ENCODE peak calls at places on chromosomes 7 and 10, in four cellular contexts. E, R, J and C are unnamed samples. For H3K27me3, the result is how much of the 10 kb centered on the place peaks cover.

GRCh38 chr10:99672884-99673283 is 13.6 kb downstream of the ENTPD7 start:
- DNase-seq in E (no peak), R (no peak), J (no peak), C (no peak)

GRCh38 chr7:2104716-2105115 is 128.0 kb downstream of the MAD1L1 start:
- DNase-seq in E (no peak), J (no peak), R (no peak), C (no peak)

GRCh38 chr7:80273327-80273726 is 138.7 kb downstream of the GNAI1 start:
- DNase-seq in J (no peak), E (no peak), R (no peak), C (no peak)

GRCh38 chr10:130403153-130403890 is 267.1 kb downstream of the GLRX3 start:
- DNase-seq in E (no peak), R (peak), J (peak), C (peak)

GRCh38 chr10:90779573-90779972 is 78.3 kb downstream of the HTR7 start:
- DNase-seq in R (no peak), E (peak), J (no peak), C (no peak)

GRCh38 chr10:78621183-78621789 is 447.5 kb upstream of the ZMIZ1 start:
- DNase-seq in R (no peak), J (peak), E (peak), C (no peak)

GRCh38 chr10:22322663-22323160 is 1.8 kb downstream of the BMI1 start:
- DNase-seq in J (no peak), R (no peak), E (peak), C (no peak)

GRCh38 chr10:114328876-114329275 is 75.4 kb downstream of the AFAP1L2 start:
- DNase-seq in J (no peak), E (no peak), R (no peak), C (no peak)

GRCh38 chr7:141649865-141650499 is 52.0 kb downstream of the DENND11 start:
- DNase-seq in R (peak), J (peak), E (peak), C (peak)

GRCh38 chr10:103554488-103555320 is 61.2 kb downstream of the NEURL1 start:
- DNase-seq in E (peak), R (no peak), J (peak), C (no peak)

GRCh38 chr10:22339761-22340361 is 5.4 kb upstream of the SPAG6 start:
- DNase-seq in E (peak), J (no peak), R (no peak), C (no peak)

GRCh38 chr7:108335264-108335918 is 120.8 kb downstream of the NRCAM start:
- DNase-seq in E (no peak), J (peak), R (no peak), C (no peak)

GRCh38 chr10:77837248-77837924 is 89.2 kb downstream of the DLG5 start:
- DNase-seq in J (no peak), E (peak), R (no peak), C (no peak)

GRCh38 chr7:94289071-94289470 is 105.6 kb upstream of the COL1A2 start:
- DNase-seq in R (peak), J (peak), E (peak), C (peak)

GRCh38 chr7:45001138-45001694 is 1.2 kb downstream of the CCM2 start:
- DNase-seq in J (peak), R (no peak), E (peak), C (no peak)

GRCh38 chr10:75410135-75410787 is 8.7 kb upstream of the ZNF503 start:
- DNase-seq in R (no peak), J (no peak), E (no peak), C (no peak)

GRCh38 chr10:17109475-17110207 is 20.0 kb downstream of the CUBN start:
- DNase-seq in J (no peak), E (peak), R (no peak), C (no peak)

GRCh38 chr7:26013551-26014083 is 138.4 kb upstream of the NFE2L3 start:
- DNase-seq in J (no peak), E (no peak), R (no peak), C (no peak)

GRCh38 chr7:36570508-36571219 is 153.6 kb downstream of the AOAH start:
- DNase-seq in E (no peak), R (no peak), J (no peak), C (no peak)

GRCh38 chr7:115227473-115228235 is 305.8 kb downstream of the MDFIC start:
- DNase-seq in J (no peak), E (no peak), R (no peak), C (no peak)

GRCh38 chr10:10418397-10418796 is 599.3 kb upstream of the CELF2 start:
- DNase-seq in R (no peak), E (no peak), J (no peak), C (no peak)

GRCh38 chr7:88106430-88106829 is 113.4 kb downstream of the SRI start:
- DNase-seq in R (no peak), E (no peak), J (no peak), C (no peak)

GRCh38 chr10:71339796-71340589 is 20.9 kb downstream of the SLC29A3 start:
- DNase-seq in R (no peak), E (peak), J (no peak), C (no peak)

GRCh38 chr10:125472037-125472607 is 210.8 kb downstream of the TEX36 start:
- DNase-seq in E (no peak), R (no peak), J (no peak), C (peak)

GRCh38 chr10:51685768-51686167 is 13.6 kb downstream of the CSTF2T start:
- DNase-seq in J (no peak), E (peak), R (no peak), C (no peak)

GRCh38 chr7:7122701-7123281 is 59.6 kb upstream of the C1GALT1 start:
- DNase-seq in R (no peak), J (no peak), E (peak), C (no peak)

GRCh38 chr7:27191081-27191715 is 6.2 kb upstream of the HOXA11 start:
- DNase-seq in J (no peak), E (peak), R (no peak), C (no peak)

GRCh38 chr7:151020231-151020630 is 4.1 kb downstream of the ATG9B start:
- DNase-seq in J (no peak), R (no peak), E (no peak), C (no peak)

GRCh38 chr10:59894114-59894513 is 12.2 kb downstream of the CCDC6 start:
- DNase-seq in R (no peak), E (peak), J (peak), C (peak)

GRCh38 chr10:80015911-80016590 is 62.4 kb upstream of the TMEM254 start:
- DNase-seq in E (no peak), R (no peak), J (no peak), C (no peak)

GRCh38 chr7:48667434-48667833 is 256.9 kb upstream of the CDC14C start:
- DNase-seq in E (no peak), J (no peak), R (no peak), C (no peak)

GRCh38 chr7:99080679-99081078 is 63.2 kb downstream of the SMURF1 start:
- DNase-seq in J (no peak), R (no peak), E (no peak), C (no peak)

GRCh38 chr7:67723591-67723990 is 727.0 kb downstream of the TYW1 start:
- DNase-seq in J (no peak), R (no peak), E (no peak), C (no peak)

GRCh38 chr10:24340429-24340828 is 131.5 kb downstream of the KIAA1217 start:
- DNase-seq in R (no peak), E (no peak), J (no peak), C (no peak)

GRCh38 chr7:91266067-91266930 is 2.1 kb downstream of the FZD1 start:
- DNase-seq in E (no peak), R (no peak), J (peak), C (no peak)

GRCh38 chr7:91265693-91266066 is 1.4 kb downstream of the FZD1 start:
- DNase-seq in R (no peak), E (no peak), J (peak), C (no peak)

GRCh38 chr7:91264924-91265681 is 870 bp downstream of the FZD1 start:
- DNase-seq in R (no peak), E (peak), J (peak), C (peak)

GRCh38 chr7:91264083-91264923 is at the start of gene FZD1:
- DNase-seq in R (peak), E (peak), J (peak), C (peak)

GRCh38 chr7:91263359-91264082 is 712 bp upstream of the FZD1 start:
- DNase-seq in J (peak), R (no peak), E (peak), C (peak)
- H3K27me3 ChIP-seq in J (under half), R (under half), E (under half), C (under half)

DNA sequence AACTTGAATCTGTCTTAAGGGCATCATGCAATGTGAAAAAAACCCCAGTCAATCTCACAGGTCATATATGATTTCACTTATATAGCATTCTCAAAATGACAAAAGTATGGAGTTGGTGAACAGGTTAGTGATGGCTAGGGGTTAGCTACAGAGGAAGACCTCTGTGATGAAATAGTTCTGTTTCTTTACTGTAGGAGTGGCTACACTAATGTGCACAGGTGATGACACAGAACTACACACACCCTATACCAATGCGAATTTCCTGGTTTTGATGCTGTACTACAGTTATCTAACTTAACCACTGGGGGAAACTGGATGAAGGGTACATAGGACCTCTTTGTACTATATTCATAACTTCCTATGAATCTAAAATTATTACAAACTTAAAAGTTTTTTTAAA is 541.8 kb downstream of the PARD3 start:
- DNase-seq in R (no peak), J (no peak), E (peak), C (no peak)
- H3K27me3 ChIP-seq in R (under half), J (under half), E (under half), C (under half)

DNA sequence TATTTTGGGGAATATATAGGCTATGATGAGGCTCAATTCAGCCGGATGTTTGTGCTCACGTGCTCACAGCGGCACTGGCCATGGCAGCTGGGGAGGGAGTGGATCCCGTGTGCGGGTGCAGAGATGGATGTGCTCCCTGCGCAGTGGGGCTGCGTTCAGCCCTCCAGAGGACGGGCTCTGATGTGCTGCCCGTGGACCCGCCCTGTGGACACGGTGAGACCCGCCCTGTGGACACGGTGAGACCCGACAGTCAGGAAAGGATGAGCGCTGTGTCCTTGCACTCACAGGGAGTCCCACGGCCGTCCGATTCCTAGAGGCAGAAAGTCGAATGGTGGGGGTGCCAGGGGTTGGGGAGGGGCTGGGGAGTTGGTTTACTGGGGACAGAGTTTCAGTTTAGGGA is 89.0 kb downstream of the DNAJB6 start:
- DNase-seq in E (no peak), R (no peak), J (no peak), C (no peak)
- H3K27me3 ChIP-seq in E (under half), R (under half), J (under half), C (under half)

DNA sequence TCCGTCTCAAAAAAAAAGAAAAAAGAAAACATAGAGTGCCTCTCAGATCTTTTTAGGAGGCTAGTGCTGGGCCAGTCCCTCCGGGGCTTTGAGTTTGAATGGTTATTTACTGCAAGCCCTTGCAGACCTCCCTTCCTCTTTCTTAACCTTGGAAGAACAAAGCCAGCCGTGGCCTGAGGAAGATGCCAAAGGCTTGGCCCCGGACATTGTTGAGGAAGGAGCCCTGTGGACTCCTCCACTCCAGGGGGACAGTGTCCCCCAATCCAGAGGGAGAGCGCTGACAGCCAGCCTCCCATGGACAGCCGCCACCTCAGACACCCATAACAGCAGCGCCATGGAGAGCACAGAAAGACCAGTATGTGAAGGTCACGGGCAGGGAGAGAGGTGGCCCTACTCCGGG is 5.0 kb downstream of the TSPAN33 start:
- DNase-seq in E (no peak), R (no peak), J (no peak), C (no peak)
- H3K27me3 ChIP-seq in E (under half), R (under half), J (under half), C (under half)

DNA sequence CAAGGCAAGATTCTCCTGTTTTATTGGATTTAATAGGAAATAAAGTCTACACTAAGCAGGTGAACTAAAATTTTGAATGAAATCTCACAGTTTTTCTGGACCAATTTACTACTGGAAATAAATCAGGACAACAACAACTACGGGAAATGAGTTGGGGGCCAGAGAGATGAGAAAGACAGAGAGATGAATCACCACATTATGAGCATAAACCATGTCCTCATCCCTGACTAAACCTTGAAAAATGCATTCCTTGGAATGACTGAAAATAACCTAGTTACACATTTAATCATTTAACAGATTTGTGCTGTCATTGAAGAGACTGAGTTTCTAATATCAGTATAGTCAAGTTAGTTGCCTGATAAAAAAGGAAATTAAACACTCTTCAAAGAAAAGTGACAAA is 608.4 kb upstream of the KCND2 start:
- DNase-seq in J (no peak), E (peak), R (no peak), C (no peak)
- H3K27me3 ChIP-seq in J (under half), E (under half), R (under half), C (under half)

DNA sequence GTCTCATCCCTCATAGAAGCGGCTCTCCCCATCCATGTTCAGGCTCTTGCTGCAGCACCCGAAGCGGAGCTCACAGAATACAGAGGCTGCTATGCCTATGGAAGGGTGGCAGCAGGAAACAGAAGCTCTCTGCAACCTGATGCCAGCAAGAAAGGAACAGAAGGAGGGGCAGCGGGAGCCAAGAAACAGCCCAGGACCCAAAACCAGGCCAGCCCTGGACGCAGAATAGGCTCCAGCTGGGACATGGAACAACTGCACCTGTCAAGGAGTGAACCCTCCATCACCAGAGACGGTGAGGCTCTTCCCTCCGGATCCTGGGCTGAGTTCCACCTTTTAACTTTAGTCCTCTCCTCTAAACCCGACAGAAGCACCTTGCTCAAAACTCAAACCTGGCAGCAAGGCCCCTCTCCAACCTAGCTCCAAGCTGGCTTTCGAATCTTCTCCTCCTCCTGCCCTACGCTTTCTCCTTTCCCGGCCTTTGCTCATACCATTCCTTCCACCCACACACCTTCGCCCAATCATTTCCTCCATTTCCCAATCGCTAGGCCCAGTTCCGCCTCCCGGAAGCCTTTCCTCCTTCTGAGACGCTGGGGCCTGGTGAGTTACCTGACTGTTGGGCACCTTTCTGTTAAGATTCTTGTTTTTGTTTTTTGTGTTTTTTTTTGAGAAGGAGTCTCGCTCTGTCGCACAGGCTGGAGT is 122.8 kb upstream of the ZNF92 start:
- DNase-seq in R (peak), E (no peak), J (no peak), C (no peak)
- H3K27me3 ChIP-seq in R (under half), E (under half), J (under half), C (under half)

GRCh38 chr10:92493362-92493761 is 80.5 kb downstream of the IDE start:
- DNase-seq in J (no peak), R (no peak), E (no peak), C (no peak)
- H3K27me3 ChIP-seq in J (under half), R (under half), E (under half), C (under half)

GRCh38 chr10:101244321-101245050 is 15.2 kb upstream of the LBX1 start:
- DNase-seq in E (peak), J (no peak), R (no peak), C (no peak)
- H3K27me3 ChIP-seq in E (under half), J (under half), R (under half), C (under half)